ENCODE peak calls at places on chromosomes 6 and 20, in four cellular contexts. O is H1, K is K562, I is SK-N-SH. X is an unnamed sample.

GRCh38 chr6:84280030-84280429 is 52.6 kb upstream of the CEP162 start:
- DNase-seq in I (no peak), K (no peak), O (no peak), X (no peak)

GRCh38 chr6:16239090-16239797 is 857 bp downstream of the GMPR start:
- DNase-seq in I (peak; percentile 59), O (no peak), K (no peak), X (peak; percentile 30)

GRCh38 chr6:113339173-113339572 is 518.0 kb upstream of the MARCKS start:
- DNase-seq in O (no peak), K (no peak), I (no peak), X (no peak)

GRCh38 chr6:147077251-147077650 is 127.0 kb upstream of the STXBP5 start:
- DNase-seq in K (no peak), O (no peak), I (no peak), X (no peak)

GRCh38 chr6:69305456-69305855 is 491.4 kb downstream of the LMBRD1 start:
- DNase-seq in K (no peak), I (no peak), O (no peak), X (no peak)

GRCh38 chr6:118325220-118325860 is 222.8 kb upstream of the PLN start:
- DNase-seq in I (no peak), O (no peak), K (no peak), X (no peak)

GRCh38 chr6:32069460-32069859 is 31.2 kb downstream of the CYP21A2 start:
- DNase-seq in O (no peak), K (no peak), I (no peak), X (no peak)

GRCh38 chr6:23446394-23447001 is 679.5 kb upstream of the NRSN1 start:
- DNase-seq in I (peak; percentile 42), K (no peak), O (no peak), X (no peak)

GRCh38 chr6:142531727-142532126 is 229.9 kb downstream of the ADGRG6 start:
- DNase-seq in K (no peak), I (no peak), O (no peak), X (no peak)

DNA sequence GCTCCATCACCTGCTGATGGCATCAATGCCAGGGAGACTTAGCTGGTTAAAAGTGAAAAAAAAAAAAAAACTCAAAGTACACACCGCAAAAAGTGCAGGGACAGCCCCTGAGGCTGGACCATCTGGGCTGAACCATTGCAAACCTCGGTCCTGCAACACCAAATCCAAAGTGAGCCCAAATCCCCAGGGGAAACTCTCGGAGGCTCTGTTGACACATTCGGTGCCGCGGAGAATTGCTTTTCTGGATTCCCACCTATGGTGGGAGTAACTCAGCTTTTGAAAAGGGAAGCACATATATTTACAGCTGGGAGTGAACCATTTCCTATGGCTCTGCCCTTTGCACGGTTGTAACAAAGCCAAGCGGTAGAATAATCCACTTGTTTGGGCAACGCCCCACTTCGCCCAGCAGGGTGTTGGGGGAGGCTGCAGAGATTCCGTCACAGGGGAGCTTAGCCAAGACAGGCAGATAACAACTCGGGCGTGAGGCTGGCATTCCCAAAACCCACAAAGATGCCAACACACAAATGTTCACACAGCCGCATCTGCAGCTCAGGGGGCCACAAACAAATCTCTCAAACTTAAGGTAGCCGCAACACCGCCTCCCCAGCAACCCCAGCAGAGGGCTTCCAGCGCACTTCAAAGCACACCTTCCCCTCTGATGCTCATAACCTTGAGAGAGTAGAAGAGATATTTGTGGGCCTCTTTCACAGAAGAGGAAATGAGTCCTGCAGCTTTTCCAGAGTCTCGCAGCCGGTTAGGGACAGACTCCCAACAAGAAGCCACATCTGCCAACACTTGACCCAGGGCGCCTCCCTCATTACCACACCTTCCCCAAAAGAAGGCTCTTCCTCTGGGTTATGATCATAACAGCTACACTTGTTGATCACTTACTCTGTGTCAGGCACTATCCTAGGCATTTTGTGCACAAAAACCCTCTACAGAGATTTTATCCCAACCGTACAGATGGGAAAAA is 11.4 kb downstream of the ZC3H12D start:
- DNase-seq in O (no peak), I (no peak), K (peak; percentile 2), X (no peak)
- TF ChIP-seq TEAD4 in O (no peak), I (no peak), K (no peak), X (no peak)

GRCh38 chr6:136890986-136891385 is 31.1 kb upstream of the SLC35D3 start:
- DNase-seq in K (no peak), O (no peak), I (no peak), X (no peak)

GRCh38 chr6:136890194-136890558 is 31.9 kb upstream of the SLC35D3 start:
- DNase-seq in K (no peak), O (no peak), I (peak; percentile 7), X (no peak)

GRCh38 chr6:136887899-136888298 is 34.2 kb upstream of the SLC35D3 start:
- DNase-seq in K (no peak), I (no peak), O (no peak), X (no peak)

GRCh38 chr6:136886110-136886509 is 36.0 kb upstream of the SLC35D3 start:
- DNase-seq in O (no peak), I (no peak), K (no peak), X (no peak)

DNA sequence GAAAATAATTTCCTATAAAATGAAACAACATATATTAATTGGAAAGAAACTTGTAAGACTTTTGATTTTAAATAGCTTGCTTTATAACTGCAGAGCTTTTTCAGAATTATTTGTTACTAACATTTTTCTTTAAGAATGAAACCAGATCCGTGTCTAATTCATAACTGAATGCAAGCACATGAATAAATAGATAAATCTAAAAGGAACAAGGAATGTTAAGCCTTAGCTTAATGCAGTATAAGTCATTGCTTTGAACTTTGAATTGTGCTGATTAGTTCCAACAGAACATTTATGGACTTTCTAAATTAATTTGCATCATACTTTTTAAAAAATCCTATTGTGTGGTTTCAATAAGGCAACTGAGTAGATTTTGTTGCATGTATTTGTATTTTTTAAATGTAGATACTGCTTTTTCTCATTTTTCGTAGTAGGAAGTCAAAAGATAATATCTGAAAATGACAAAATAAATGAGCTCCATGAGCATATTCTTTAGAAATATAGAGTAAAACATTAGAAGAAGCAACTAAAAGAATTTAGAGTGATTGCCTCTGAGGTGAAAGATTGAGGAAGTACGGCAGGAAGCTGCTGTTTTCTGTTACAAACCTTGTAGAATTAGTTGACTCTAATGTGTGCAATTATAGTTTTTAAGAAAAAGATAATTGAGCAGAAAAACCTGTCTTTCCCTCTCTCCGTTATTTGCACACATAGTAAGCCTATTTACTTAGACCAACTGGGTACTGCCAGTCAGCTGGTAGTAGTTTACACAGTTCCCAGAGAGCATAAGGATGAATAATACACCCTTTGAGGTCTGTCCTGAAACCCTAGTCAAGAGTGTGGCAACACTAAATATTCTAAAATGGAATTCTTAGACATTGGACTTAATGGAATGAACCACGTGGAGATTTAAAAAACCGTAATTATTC is 32.6 kb upstream of the SLC35D3 start:
- DNase-seq in I (no peak), O (no peak), K (no peak), X (no peak)
- TF ChIP-seq TEAD4 in I (no peak), O (no peak), K (no peak), X (no peak)

GRCh38 chr20:22984611-22985010 is 50.5 kb upstream of the SSTR4 start:
- DNase-seq in O (no peak), I (no peak), K (no peak), X (no peak)
- TF ChIP-seq TEAD4 in O (no peak), I (no peak), K (no peak), X (no peak)

DNA sequence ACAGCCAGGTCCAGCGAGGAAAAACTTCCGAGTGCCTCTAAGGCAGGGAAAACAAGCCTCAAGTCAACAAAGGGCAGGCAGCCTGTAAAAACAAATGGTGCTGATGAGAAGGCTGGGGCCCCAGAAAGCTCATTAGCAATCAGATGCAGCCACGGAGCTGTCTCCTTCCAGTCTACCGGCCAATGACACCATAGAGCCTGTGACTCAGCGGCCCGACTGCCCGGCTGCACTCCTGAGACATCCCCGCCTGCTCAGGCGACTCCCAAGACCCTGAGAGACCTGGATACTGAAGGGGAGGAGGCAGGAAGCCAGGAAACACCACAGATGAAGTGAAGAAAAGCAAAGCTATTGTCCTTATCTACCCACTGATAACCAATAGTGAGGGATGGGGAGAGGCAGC is 120.1 kb upstream of the HDDC2 start:
- DNase-seq in O (peak; percentile 34), K (no peak), I (no peak), X (peak; percentile 63)
- TF ChIP-seq TEAD4 in O (no peak), K (no peak), I (no peak), X (no peak)

GRCh38 chr6:139436521-139437348 is 62.3 kb upstream of the CITED2 start:
- DNase-seq in K (no peak), O (no peak), I (no peak), X (no peak)

GRCh38 chr6:139431602-139431956 is 57.1 kb upstream of the CITED2 start:
- DNase-seq in K (no peak), I (no peak), O (no peak), X (no peak)

GRCh38 chr6:139429559-139430150 is 55.2 kb upstream of the CITED2 start:
- DNase-seq in I (no peak), O (no peak), K (no peak), X (no peak)

GRCh38 chr6:139430897-139431601 is 56.6 kb upstream of the CITED2 start:
- DNase-seq in K (no peak), O (no peak), I (no peak), X (no peak)

GRCh38 chr6:139433647-139434419 is 59.4 kb upstream of the CITED2 start:
- DNase-seq in O (no peak), I (no peak), K (no peak), X (no peak)
- TF ChIP-seq TEAD4 in O (no peak), I (no peak), K (no peak), X (no peak)

DNA sequence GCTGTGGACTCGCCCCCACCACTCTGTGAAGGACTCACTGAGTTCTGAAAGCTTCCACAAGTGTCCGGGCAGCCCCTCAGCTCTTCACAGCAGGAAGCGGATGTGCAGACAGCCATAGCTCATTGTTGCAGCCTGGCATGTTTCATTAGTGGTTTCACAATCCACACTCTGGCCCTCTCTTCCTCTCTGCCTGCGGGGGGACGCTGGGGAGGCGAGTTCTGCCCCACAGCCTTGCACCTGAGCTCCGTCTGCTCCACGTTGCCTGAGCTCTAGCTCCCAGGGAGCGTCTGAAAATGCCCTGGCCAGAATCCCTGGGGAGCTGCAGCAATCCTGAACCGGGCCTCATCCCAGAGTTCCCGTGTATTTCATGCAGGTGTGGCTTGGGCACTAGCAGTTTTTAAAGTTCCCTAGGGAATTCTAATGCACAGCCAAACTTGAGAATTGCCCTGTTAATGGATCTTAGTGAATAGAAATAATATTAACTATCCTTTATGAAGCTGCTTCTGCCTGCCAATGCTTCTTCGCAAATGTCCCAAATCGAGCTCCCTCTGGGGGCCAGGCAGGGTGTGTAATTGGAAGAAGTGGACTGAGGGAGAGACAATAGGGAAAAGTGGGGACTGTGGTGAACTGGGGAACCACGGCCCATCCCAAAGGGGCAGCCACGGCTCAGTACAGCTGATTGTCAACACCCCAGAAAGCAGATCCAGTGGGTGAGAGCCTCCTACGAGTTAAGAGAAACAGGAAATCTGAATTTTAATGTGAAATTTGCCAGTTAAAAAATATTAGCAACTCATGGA is 51.5 kb downstream of the CTCFL start:
- DNase-seq in I (no peak), K (no peak), O (no peak), X (peak; percentile 21)
- TF ChIP-seq TEAD4 in I (no peak), K (no peak), O (no peak), X (no peak)

X was measured in WTC11.